ENCODE peak calls at places on chromosomes 6 and 20, in seven cellular contexts. F is IMR-90, K is colonic mucosa, A is AG04449, I is HCT116, E is right lobe of liver, R is left lung. T is an unnamed sample.

GRCh38 chr20:22495789-22496188 is 88.6 kb downstream of the FOXA2 start:
- DNase-seq in I (no peak), E (no peak), A (no peak), R (no peak), F (no peak), K (no peak), T (no peak)

GRCh38 chr20:16491277-16491912 is 81.9 kb downstream of the KIF16B start:
- DNase-seq in I (no peak), K (no peak), E (no peak), R (no peak), A (no peak), F (peak), T (no peak)

GRCh38 chr20:6744805-6745204 is 22.7 kb upstream of the BMP2 start:
- DNase-seq in A (no peak), K (no peak), E (no peak), R (no peak), I (no peak), F (no peak), T (no peak)

GRCh38 chr6:155216312-155217028 is 47.3 kb upstream of the CLDN20 start:
- DNase-seq in R (no peak), K (no peak), F (no peak), A (no peak), I (no peak), E (no peak), T (no peak)

GRCh38 chr6:111061493-111061892 is 25.8 kb upstream of the SLC16A10 start:
- DNase-seq in A (no peak), F (peak), K (no peak), I (no peak), E (no peak), R (no peak), T (no peak)

GRCh38 chr6:143806282-143807102 is 36.6 kb upstream of the LTV1 start:
- DNase-seq in E (no peak), R (peak), A (no peak), I (no peak), K (no peak), F (peak), T (no peak)

GRCh38 chr20:52025938-52026337 is 165.6 kb downstream of the ZFP64 start:
- DNase-seq in I (no peak), A (no peak), E (no peak), K (no peak), F (peak), R (no peak), T (no peak)

GRCh38 chr20:59866338-59866737 is 67.1 kb downstream of the SYCP2 start:
- DNase-seq in K (no peak), F (no peak), A (no peak), I (no peak), R (no peak), E (no peak), T (no peak)

GRCh38 chr6:2028457-2029038 is 216.9 kb downstream of the GMDS start:
- DNase-seq in A (no peak), K (no peak), I (no peak), E (no peak), R (no peak), F (no peak), T (no peak)

GRCh38 chr6:140059947-140060346 is 685.5 kb upstream of the CITED2 start:
- DNase-seq in K (no peak), F (peak), A (no peak), I (no peak), E (no peak), R (no peak), T (no peak)

GRCh38 chr6:34343823-34344222 is 48.6 kb downstream of the NUDT3 start:
- DNase-seq in A (no peak), R (no peak), K (no peak), I (no peak), E (no peak), F (no peak), T (no peak)

GRCh38 chr20:48155231-48155630 is 369.9 kb upstream of the SULF2 start:
- DNase-seq in K (no peak), I (no peak), R (no peak), F (no peak), E (no peak), A (no peak), T (no peak)

GRCh38 chr20:63265891-63266515 is 6.6 kb upstream of the ARFGAP1 start:
- DNase-seq in I (no peak), A (peak), F (peak), E (no peak), R (no peak), K (no peak), T (no peak)

GRCh38 chr6:32114853-32115252 is 5.7 kb upstream of the TNXB start:
- DNase-seq in F (peak), R (no peak), K (no peak), I (no peak), E (no peak), A (no peak), T (no peak)

GRCh38 chr6:36493859-36494258 is 51.1 kb downstream of the KCTD20 start:
- DNase-seq in E (no peak), R (no peak), F (no peak), I (no peak), A (no peak), K (no peak), T (no peak)

GRCh38 chr6:45791600-45792168 is 224.0 kb downstream of the CLIC5 start:
- DNase-seq in R (no peak), E (no peak), I (no peak), K (no peak), A (peak), F (peak), T (no peak)

GRCh38 chr20:63736893-63737689 is 627 bp downstream of the LIME1 start:
- DNase-seq in K (peak), I (no peak), A (no peak), R (no peak), F (no peak), E (peak), T (no peak)

GRCh38 chr20:64071341-64072332 is 7.7 kb downstream of the RGS19 start:
- DNase-seq in I (no peak), F (no peak), K (no peak), A (no peak), E (no peak), R (no peak), T (no peak)

DNA sequence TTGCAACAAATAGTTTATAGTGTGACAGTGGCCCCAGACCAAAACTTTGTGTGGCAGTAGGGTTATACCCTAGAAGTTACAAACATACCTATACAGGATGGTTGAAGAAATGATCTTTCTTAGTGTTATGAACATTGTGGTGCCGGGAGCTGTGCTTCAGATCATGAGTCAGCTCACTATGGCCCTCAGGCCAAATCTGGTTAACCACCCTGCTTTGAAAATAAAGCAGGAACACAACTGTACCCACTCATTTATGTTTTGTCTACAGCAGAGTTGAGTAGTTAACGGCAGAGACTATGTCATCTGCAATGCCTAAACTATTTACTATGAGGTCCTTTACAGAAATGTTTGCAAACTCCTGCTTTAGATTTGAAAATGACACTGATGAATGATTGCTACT is 24.3 kb downstream of the AKAP7 start:
- DNase-seq in R (no peak), E (no peak), A (peak), K (no peak), F (peak), I (no peak), T (no peak)
- H3K4me3 ChIP-seq in R (no peak), E (no peak), A (no peak), K (no peak), F (no peak), I (no peak), T (no peak)

GRCh38 chr20:46312945-46313861 is 4.9 kb upstream of the CDH22 start:
- DNase-seq in A (no peak), I (no peak), R (no peak), F (no peak), E (no peak), K (no peak), T (no peak)

GRCh38 chr20:46311719-46312074 is 3.4 kb upstream of the CDH22 start:
- DNase-seq in R (no peak), E (no peak), I (no peak), K (no peak), A (no peak), F (no peak), T (no peak)

GRCh38 chr20:46309945-46310344 is 1.6 kb upstream of the CDH22 start:
- DNase-seq in I (no peak), A (no peak), R (no peak), F (no peak), E (no peak), K (no peak), T (no peak)

GRCh38 chr20:46311039-46311650 is 2.8 kb upstream of the CDH22 start:
- DNase-seq in R (no peak), A (no peak), K (no peak), I (no peak), F (no peak), E (no peak), T (peak)

DNA sequence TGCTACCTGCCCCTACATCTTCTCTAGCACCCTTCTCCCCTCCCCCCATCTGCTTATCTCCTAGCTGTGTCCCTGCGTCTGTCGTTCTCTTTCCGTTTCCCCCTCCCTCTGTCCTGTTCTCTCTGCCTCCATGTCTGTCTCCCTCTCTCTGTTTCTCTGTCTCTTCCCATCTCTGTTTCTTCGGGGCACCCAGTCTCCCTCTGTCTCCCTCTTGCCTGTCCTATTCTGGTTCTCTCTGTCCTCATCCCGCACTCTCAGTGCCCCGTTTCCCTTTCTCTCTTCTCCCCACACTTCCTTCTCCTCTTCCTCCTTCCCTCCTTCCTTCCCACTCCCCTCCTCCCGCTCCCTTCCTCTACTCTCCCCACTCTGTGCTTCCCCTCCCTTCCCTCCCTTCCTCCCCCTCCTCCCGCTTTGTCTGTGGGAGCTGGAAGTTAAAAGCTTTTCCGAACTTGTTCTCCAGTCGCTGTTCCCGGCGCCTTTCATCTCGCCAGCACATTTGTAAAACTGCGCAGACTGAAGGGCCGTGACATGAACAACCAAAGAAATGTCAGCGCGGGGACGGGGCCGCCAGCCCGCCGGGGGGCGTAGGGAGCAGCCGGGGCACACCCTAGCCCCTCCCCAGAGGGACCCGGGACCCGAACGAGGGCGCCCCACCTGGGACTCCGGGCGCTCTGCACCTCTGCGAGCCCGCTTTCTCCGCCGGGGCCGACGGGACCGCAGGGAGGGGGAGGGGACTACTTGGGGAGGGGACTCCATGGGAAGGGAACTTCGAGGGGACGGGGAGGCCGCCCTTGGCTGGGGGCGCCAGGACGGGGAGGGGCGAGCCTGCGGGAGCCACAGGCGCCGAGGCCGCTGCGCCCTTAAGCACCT is 4.0 kb upstream of the CDH22 start:
- DNase-seq in A (no peak), K (no peak), F (no peak), I (no peak), E (no peak), R (no peak), T (no peak)
- TF ChIP-seq CTCF in A (no peak), K (no peak), F (no peak), I (peak), E (no peak), R (no peak), T (no peak)

GRCh38 chr6:137492289-137492688 is 1.9 kb downstream of the OLIG3 start:
- DNase-seq in A (no peak), K (no peak), F (no peak), E (no peak), R (no peak), I (no peak), T (no peak)

GRCh38 chr6:137493218-137494038 is 766 bp downstream of the OLIG3 start:
- DNase-seq in A (no peak), R (no peak), E (peak), I (no peak), K (peak), F (no peak), T (no peak)

GRCh38 chr6:137491478-137491877 is 2.7 kb downstream of the OLIG3 start:
- DNase-seq in R (no peak), F (no peak), A (no peak), I (no peak), K (no peak), E (no peak), T (no peak)

GRCh38 chr6:137494281-137494966 is at the start of gene OLIG3:
- DNase-seq in I (no peak), A (no peak), E (no peak), F (no peak), R (no peak), K (no peak), T (no peak)

GRCh38 chr6:137492771-137493217 is 1.4 kb downstream of the OLIG3 start:
- DNase-seq in I (no peak), R (no peak), A (no peak), E (no peak), F (no peak), K (no peak), T (no peak)
- H3K4me3 ChIP-seq in I (no peak), R (no peak), A (no peak), E (no peak), F (no peak), K (no peak), T (no peak)

GRCh38 chr20:10171864-10172751 is 46.5 kb upstream of the SNAP25 start:
- DNase-seq in F (peak), E (peak), A (no peak), K (peak), R (peak), I (no peak), T (no peak)
- TF ChIP-seq CTCF in F (no peak), E (no peak), A (no peak), K (no peak), R (no peak), I (no peak), T (no peak)

DNA sequence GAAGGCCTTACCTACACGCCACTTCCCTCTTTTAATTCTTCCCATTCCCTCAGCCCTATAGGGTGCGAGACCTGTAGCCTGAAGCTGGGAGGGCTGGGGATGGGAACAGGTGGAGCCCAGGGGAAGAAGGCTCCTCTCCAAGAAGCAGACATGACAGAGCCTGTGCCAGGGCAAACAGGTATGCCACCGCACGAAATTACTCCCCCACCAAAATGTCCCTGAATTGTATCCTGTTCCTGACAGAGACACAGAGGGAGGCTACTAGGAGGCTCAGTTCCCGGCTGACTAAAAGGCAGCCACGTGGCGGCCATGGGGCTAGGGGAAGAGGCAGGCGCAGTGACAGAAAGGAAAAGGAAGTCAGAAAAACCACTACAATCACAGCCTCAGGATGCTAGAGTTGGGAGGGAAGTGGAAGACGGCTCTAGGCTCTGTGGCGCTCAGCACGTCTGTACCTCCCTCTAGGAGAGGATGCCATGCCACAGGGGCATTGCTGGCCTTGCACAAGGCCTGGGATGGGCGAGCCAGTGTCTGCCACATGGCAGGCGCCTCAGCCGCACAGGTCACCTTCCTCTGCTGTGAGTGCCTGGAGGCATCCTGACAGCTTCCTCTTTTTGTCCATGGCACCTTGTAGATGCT is 27.7 kb downstream of the TFEB start:
- DNase-seq in A (no peak), I (no peak), E (peak), R (peak), K (no peak), F (no peak), T (no peak)
- H3K4me3 ChIP-seq in A (no peak), I (no peak), E (no peak), R (no peak), K (no peak), F (no peak), T (no peak)

GRCh38 chr6:18504232-18504596 is 117.1 kb downstream of the RNF144B start:
- DNase-seq in I (no peak), F (no peak), E (no peak), R (no peak), A (no peak), K (no peak), T (no peak)

GRCh38 chr6:18501313-18502013 is 114.3 kb downstream of the RNF144B start:
- DNase-seq in I (no peak), F (peak), A (peak), R (peak), E (peak), K (peak), T (no peak)

GRCh38 chr6:18506387-18507017 is 119.4 kb downstream of the RNF144B start:
- DNase-seq in R (no peak), E (no peak), F (peak), A (no peak), K (no peak), I (no peak), T (no peak)

GRCh38 chr6:18503187-18503586 is 116.0 kb downstream of the RNF144B start:
- DNase-seq in I (no peak), R (no peak), A (no peak), K (no peak), E (no peak), F (no peak), T (no peak)

DNA sequence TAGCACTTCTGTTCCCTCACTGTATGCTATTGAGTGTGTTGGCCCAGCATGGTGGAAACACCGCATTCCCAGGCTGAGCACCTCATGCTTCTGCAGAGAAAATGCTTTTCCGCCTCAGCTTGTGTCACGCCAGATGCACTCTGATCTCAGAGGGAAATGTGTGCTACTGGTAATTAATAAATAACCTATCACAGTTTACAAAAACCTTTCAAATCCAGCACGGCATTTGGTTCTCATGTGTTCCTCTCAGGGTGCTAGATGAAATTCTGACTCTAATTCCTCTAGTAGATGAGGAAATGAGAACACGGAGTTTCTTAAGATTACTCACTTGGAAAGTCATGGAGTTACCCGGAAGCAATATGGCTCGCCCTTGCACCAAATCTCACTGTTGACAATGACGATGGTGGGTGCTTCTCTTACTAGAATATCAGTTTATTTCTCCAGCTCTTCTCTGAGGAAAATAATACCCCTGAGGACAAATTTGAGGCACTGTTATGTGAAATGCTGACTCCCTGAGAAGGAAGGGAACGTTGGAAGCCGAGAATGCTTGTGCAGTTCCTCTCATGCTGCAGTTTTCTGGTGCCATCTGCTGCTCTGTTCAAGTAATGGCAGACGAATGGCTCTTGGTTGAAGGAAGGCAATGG is 116.6 kb downstream of the RNF144B start:
- DNase-seq in R (peak), E (peak), I (peak), K (peak), A (no peak), F (peak), T (peak)
- TF ChIP-seq CTCF in R (peak), E (peak), I (peak), K (peak), A (peak), F (peak), T (peak)

T was measured in LNCaP clone FGC.